ENCODE peak calls at places on chromosome 2, in six cellular contexts. One of them, this sample, is unnamed.

GRCh38 chr2:240446618-240447175 is 11.2 kb downstream of the GPC1 start:
- DNase-seq in colonic mucosa: no peak
- DNase-seq in fibroblast of villous mesenchyme: no peak
- DNase-seq in MM.1S: no peak
- DNase-seq in fibroblast of the aortic adventitia: no peak
- DNase-seq in cardiac muscle cell: no peak
- DNase-seq in this sample: no peak

GRCh38 chr2:238974510-238975166 is 126.8 kb downstream of the TWIST2 start:
- DNase-seq in colonic mucosa: peak; percentile 35
- DNase-seq in fibroblast of villous mesenchyme: peak; percentile 92
- DNase-seq in MM.1S: no peak
- DNase-seq in fibroblast of the aortic adventitia: peak; percentile 97
- DNase-seq in cardiac muscle cell: peak; percentile 90
- DNase-seq in this sample: peak; percentile 78

GRCh38 chr2:144516417-144516980 is 3.4 kb downstream of the ZEB2 start:
- DNase-seq in colonic mucosa: no peak
- DNase-seq in fibroblast of villous mesenchyme: peak; percentile 40
- DNase-seq in MM.1S: no peak
- DNase-seq in fibroblast of the aortic adventitia: peak; percentile 50
- DNase-seq in cardiac muscle cell: no peak
- DNase-seq in this sample: no peak

GRCh38 chr2:12704378-12704777 is 12.4 kb upstream of the TRIB2 start:
- DNase-seq in colonic mucosa: no peak
- DNase-seq in fibroblast of villous mesenchyme: peak; percentile 38
- DNase-seq in MM.1S: no peak
- DNase-seq in fibroblast of the aortic adventitia: peak; percentile 77
- DNase-seq in cardiac muscle cell: peak; percentile 75
- DNase-seq in this sample: no peak

GRCh38 chr2:9231291-9232165 is 24.9 kb downstream of the ASAP2 start:
- DNase-seq in colonic mucosa: peak; percentile 60
- DNase-seq in fibroblast of villous mesenchyme: no peak
- DNase-seq in MM.1S: no peak
- DNase-seq in fibroblast of the aortic adventitia: no peak
- DNase-seq in cardiac muscle cell: no peak
- DNase-seq in this sample: peak; percentile 45

GRCh38 chr2:62287335-62287734 is 91.4 kb downstream of the B3GNT2 start:
- DNase-seq in colonic mucosa: no peak
- DNase-seq in fibroblast of villous mesenchyme: no peak
- DNase-seq in MM.1S: no peak
- DNase-seq in fibroblast of the aortic adventitia: no peak
- DNase-seq in cardiac muscle cell: no peak
- DNase-seq in this sample: no peak

GRCh38 chr2:128452536-128453530 is 134.2 kb upstream of the HS6ST1 start:
- DNase-seq in colonic mucosa: peak; percentile 14
- DNase-seq in fibroblast of villous mesenchyme: no peak
- DNase-seq in MM.1S: no peak
- DNase-seq in fibroblast of the aortic adventitia: no peak
- DNase-seq in cardiac muscle cell: no peak
- DNase-seq in this sample: no peak

GRCh38 chr2:182240862-182241371 is 185.9 kb downstream of the PDE1A start:
- DNase-seq in colonic mucosa: peak; percentile 55
- DNase-seq in fibroblast of villous mesenchyme: peak; percentile 43
- DNase-seq in MM.1S: peak; percentile 86
- DNase-seq in fibroblast of the aortic adventitia: peak; percentile 41
- DNase-seq in cardiac muscle cell: peak; percentile 55
- DNase-seq in this sample: peak; percentile 52

GRCh38 chr2:226671177-226671676 is 128.4 kb downstream of the IRS1 start:
- DNase-seq in colonic mucosa: no peak
- DNase-seq in fibroblast of villous mesenchyme: peak; percentile 54
- DNase-seq in MM.1S: peak; percentile 19
- DNase-seq in fibroblast of the aortic adventitia: no peak
- DNase-seq in cardiac muscle cell: no peak
- DNase-seq in this sample: peak; percentile 82

GRCh38 chr2:191677091-191677645 is 768 bp upstream of the NABP1 start:
- DNase-seq in colonic mucosa: no peak
- DNase-seq in fibroblast of villous mesenchyme: peak; percentile 93
- DNase-seq in MM.1S: peak; percentile 65
- DNase-seq in fibroblast of the aortic adventitia: peak; percentile 91
- DNase-seq in cardiac muscle cell: peak; percentile 94
- DNase-seq in this sample: peak; percentile 77

GRCh38 chr2:232523682-232524597 is 2.0 kb upstream of the CHRND start:
- DNase-seq in colonic mucosa: peak; percentile 41
- DNase-seq in fibroblast of villous mesenchyme: peak; percentile 28
- DNase-seq in MM.1S: no peak
- DNase-seq in fibroblast of the aortic adventitia: peak; percentile 14
- DNase-seq in cardiac muscle cell: peak; percentile 44
- DNase-seq in this sample: peak; percentile 48
- TF ChIP-seq CTCF in colonic mucosa: no peak
- TF ChIP-seq CTCF in fibroblast of villous mesenchyme: peak; percentile 17
- TF ChIP-seq CTCF in MM.1S: peak; percentile 3
- TF ChIP-seq CTCF in fibroblast of the aortic adventitia: no peak
- TF ChIP-seq CTCF in cardiac muscle cell: peak; percentile 36
- TF ChIP-seq CTCF in this sample: peak; percentile 12

GRCh38 chr2:168050377-168050776 is 197.0 kb downstream of the STK39 start:
- DNase-seq in colonic mucosa: no peak
- DNase-seq in fibroblast of villous mesenchyme: no peak
- DNase-seq in MM.1S: no peak
- DNase-seq in fibroblast of the aortic adventitia: no peak
- DNase-seq in cardiac muscle cell: no peak
- DNase-seq in this sample: no peak
- H3K4me3 ChIP-seq in colonic mucosa: no peak overlapping the region
- H3K4me3 ChIP-seq in fibroblast of villous mesenchyme: no peak overlapping the region
- H3K4me3 ChIP-seq in MM.1S: no peak overlapping the region
- H3K4me3 ChIP-seq in fibroblast of the aortic adventitia: no peak overlapping the region
- H3K4me3 ChIP-seq in cardiac muscle cell: no peak overlapping the region
- H3K4me3 ChIP-seq in this sample: no peak overlapping the region

DNA sequence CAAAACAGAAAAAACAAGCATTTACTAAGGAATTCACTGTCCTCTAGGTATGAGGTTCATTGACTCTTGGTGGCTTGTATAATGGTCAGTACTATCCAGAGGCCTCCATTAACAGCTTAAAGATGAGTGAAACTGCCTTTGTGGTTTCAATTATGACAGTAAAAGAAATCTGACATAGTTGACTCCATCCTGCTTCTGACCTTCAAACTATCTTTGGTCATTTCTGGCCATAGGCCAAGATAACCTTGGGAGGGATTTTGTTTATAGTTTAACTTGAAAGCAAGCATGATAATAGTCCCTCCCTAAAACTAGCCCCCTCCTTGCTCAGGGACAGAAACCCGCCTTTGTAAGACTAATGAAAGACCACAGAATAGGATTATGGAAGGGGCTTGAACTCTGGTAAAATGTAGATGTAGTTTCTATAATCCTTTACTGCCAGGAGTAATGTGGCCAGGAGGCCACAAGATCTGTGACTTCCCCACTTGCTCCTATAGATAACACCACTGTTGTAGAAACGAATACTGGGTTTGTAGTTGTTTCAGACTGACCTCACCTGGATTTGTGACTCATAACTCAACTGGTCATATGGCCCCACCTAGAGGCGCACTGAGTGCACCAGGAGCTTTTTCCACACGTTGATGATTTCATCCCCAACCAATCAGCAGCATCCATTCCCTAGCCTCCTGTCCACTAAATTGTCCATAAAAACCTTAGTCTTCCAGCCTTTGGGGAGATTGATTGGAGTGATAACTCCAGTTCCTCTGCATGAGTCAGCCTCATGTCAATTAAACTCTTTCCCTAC is 8.6 kb upstream of the PLEKHM3 start:
- DNase-seq in colonic mucosa: peak; percentile 78
- DNase-seq in fibroblast of villous mesenchyme: peak; percentile 47
- DNase-seq in MM.1S: peak; percentile 75
- DNase-seq in fibroblast of the aortic adventitia: peak; percentile 18
- DNase-seq in cardiac muscle cell: peak; percentile 46
- DNase-seq in this sample: peak; percentile 89
- TF ChIP-seq CTCF in colonic mucosa: peak; percentile 38
- TF ChIP-seq CTCF in fibroblast of villous mesenchyme: peak; percentile 28
- TF ChIP-seq CTCF in MM.1S: peak; percentile 76
- TF ChIP-seq CTCF in fibroblast of the aortic adventitia: peak; percentile 12
- TF ChIP-seq CTCF in cardiac muscle cell: peak; percentile 27
- TF ChIP-seq CTCF in this sample: peak; percentile 66

DNA sequence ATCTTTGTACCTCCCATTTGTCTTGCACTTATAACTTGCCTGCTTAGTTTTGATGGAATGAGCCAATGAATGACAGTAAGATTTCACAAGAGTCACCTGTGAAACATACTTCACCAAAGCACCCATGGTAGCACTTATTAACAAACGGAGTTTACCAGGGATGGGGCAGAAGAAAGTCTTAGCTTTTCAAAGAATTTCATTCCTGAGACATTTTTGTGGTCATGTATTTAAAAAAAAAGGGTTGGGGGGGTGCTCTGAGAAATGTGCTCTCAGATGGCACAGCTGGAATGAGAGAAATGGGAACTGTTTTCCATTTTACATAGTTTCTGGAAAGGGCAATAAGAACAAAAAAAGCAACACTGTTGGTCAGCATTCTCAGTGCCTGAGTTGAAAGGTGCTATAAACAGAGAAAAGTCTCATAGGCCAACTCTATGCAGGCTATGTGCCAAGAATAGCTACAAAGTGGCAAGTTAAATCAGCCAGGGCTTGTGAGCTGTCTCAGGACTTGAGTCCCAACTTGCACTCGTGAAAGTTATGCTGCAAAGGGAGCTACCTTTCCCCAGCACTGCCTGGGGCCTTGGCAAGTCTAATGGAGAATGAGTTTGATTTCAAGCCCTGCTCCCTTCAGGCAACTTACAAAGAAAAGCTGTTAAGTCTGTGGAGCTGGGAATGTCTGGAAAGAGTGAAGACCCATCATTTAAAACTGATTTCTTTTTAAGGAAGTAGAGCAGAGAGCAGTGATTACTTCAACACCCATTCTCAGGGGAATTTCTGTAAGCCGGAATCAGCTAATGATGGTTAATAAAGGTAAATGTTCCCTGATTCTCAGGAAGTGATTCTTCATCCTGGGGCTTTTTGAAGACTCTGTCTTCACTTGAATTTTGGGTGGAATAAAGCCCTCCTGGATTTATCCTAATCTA is 170.6 kb downstream of the SLC8A1 start:
- DNase-seq in colonic mucosa: no peak
- DNase-seq in fibroblast of villous mesenchyme: peak; percentile 48
- DNase-seq in MM.1S: peak; percentile 83
- DNase-seq in fibroblast of the aortic adventitia: peak; percentile 94
- DNase-seq in cardiac muscle cell: peak; percentile 69
- DNase-seq in this sample: peak; percentile 94
- H3K4me3 ChIP-seq in colonic mucosa: no peak overlapping the region
- H3K4me3 ChIP-seq in fibroblast of villous mesenchyme: no peak overlapping the region
- H3K4me3 ChIP-seq in MM.1S: peak overlapping the region; percentile 39
- H3K4me3 ChIP-seq in fibroblast of the aortic adventitia: no peak overlapping the region
- H3K4me3 ChIP-seq in cardiac muscle cell: no peak overlapping the region
- H3K4me3 ChIP-seq in this sample: no peak overlapping the region

DNA sequence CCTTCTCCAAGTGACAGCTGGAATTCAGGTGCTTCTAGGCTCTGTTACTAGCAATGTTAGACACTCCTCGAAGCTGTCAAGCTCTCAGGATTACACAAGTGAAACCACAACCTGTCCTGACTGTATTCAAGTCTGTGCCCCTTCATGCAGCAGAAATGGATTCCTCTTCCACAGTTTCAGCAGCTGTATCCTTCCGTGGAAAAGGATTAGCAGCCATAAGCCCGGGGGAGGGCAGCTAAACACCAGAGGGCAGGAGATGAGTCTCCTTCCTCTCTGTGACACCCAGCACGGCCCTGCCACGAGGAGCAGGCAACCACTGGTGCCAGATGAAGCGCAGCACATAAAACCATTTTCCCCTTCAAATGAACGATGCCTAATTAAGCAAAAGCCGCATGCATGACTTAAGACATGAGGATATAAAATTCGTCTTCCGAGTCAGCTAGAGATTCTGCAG is 1.2 kb downstream of the ST3GAL5 start:
- DNase-seq in colonic mucosa: peak; percentile 54
- DNase-seq in fibroblast of villous mesenchyme: peak; percentile 72
- DNase-seq in MM.1S: peak; percentile 59
- DNase-seq in fibroblast of the aortic adventitia: peak; percentile 53
- DNase-seq in cardiac muscle cell: peak; percentile 39
- DNase-seq in this sample: peak; percentile 63
- TF ChIP-seq CTCF in colonic mucosa: no peak
- TF ChIP-seq CTCF in fibroblast of villous mesenchyme: peak; percentile 34
- TF ChIP-seq CTCF in MM.1S: peak; percentile 38
- TF ChIP-seq CTCF in fibroblast of the aortic adventitia: peak; percentile 43
- TF ChIP-seq CTCF in cardiac muscle cell: peak; percentile 39
- TF ChIP-seq CTCF in this sample: peak; percentile 19

GRCh38 chr2:25246001-25246400 is 77.6 kb upstream of the POMC start:
- DNase-seq in colonic mucosa: no peak
- DNase-seq in fibroblast of villous mesenchyme: no peak
- DNase-seq in MM.1S: no peak
- DNase-seq in fibroblast of the aortic adventitia: no peak
- DNase-seq in cardiac muscle cell: no peak
- DNase-seq in this sample: no peak
- H3K4me3 ChIP-seq in colonic mucosa: no peak overlapping the region
- H3K4me3 ChIP-seq in fibroblast of villous mesenchyme: no peak overlapping the region
- H3K4me3 ChIP-seq in MM.1S: no peak overlapping the region
- H3K4me3 ChIP-seq in fibroblast of the aortic adventitia: no peak overlapping the region
- H3K4me3 ChIP-seq in cardiac muscle cell: no peak overlapping the region
- H3K4me3 ChIP-seq in this sample: no peak overlapping the region

GRCh38 chr2:127174176-127174575 is 45.9 kb downstream of the CYP27C1 start:
- DNase-seq in colonic mucosa: no peak
- DNase-seq in fibroblast of villous mesenchyme: peak; percentile 66
- DNase-seq in MM.1S: no peak
- DNase-seq in fibroblast of the aortic adventitia: peak; percentile 66
- DNase-seq in cardiac muscle cell: peak; percentile 56
- DNase-seq in this sample: no peak
- TF ChIP-seq CTCF in colonic mucosa: no peak
- TF ChIP-seq CTCF in fibroblast of villous mesenchyme: peak; percentile 56
- TF ChIP-seq CTCF in MM.1S: no peak
- TF ChIP-seq CTCF in fibroblast of the aortic adventitia: peak; percentile 65
- TF ChIP-seq CTCF in cardiac muscle cell: peak; percentile 34
- TF ChIP-seq CTCF in this sample: no peak

This sample was measured in epithelial cell of esophagus.